ENCODE peak calls at places on chromosomes 7 and 10, in four cellular contexts. I is NCI-H69, T is RWPE1, B is HCEC 1CT. J is an unnamed sample.

GRCh38 chr7:7103343-7104313 is 78.7 kb upstream of the C1GALT1 start:
- DNase-seq in I (peak), T (peak), B (peak), J (peak)

GRCh38 chr10:101995451-101996063 is 60.4 kb downstream of the ARMH3 start:
- DNase-seq in I (peak), T (no peak), B (peak), J (peak)

GRCh38 chr10:11823122-11823988 is at the start of gene PROSER2:
- DNase-seq in I (peak), T (peak), B (peak), J (peak)

GRCh38 chr7:78578701-78579100 is 780.1 kb downstream of the PHTF2 start:
- DNase-seq in I (peak), T (no peak), B (no peak), J (no peak)

GRCh38 chr10:43218951-43219837 is 47.7 kb downstream of the RASGEF1A start:
- DNase-seq in I (no peak), T (no peak), B (no peak), J (no peak)

GRCh38 chr10:99346247-99346646 is 17.1 kb downstream of the CNNM1 start:
- DNase-seq in I (peak), T (peak), B (peak), J (no peak)

GRCh38 chr10:89548673-89549072 is 13.3 kb upstream of the SLC16A12 start:
- DNase-seq in I (peak), T (no peak), B (no peak), J (no peak)

GRCh38 chr7:85682819-85683218 is 496.0 kb upstream of the SEMA3D start:
- DNase-seq in I (no peak), T (peak), B (peak), J (no peak)

GRCh38 chr10:22606164-22606614 is 108.2 kb downstream of the PIP4K2A start:
- DNase-seq in I (no peak), T (no peak), B (peak), J (peak)

GRCh38 chr10:101020427-101020826 is 10.5 kb downstream of the PDZD7 start:
- DNase-seq in I (no peak), T (no peak), B (no peak), J (no peak)

GRCh38 chr10:31000867-31001266 is 30.8 kb downstream of the ZNF438 start:
- DNase-seq in I (no peak), T (no peak), B (no peak), J (no peak)

GRCh38 chr7:34158754-34159153 is 253.4 kb downstream of the BMPER start:
- DNase-seq in I (peak), T (no peak), B (no peak), J (peak)